ENCODE peak calls at places on chromosomes 5 and 9, in five cellular contexts. M is GM23248, L is astrocyte, I is HCT116, S is mammary epithelial cell. D is an unnamed sample.

GRCh38 chr5:169745441-169746146 is 108.5 kb downstream of the DOCK2 start:
- DNase-seq in M (peak), L (peak), I (no peak), S (peak), D (no peak)

GRCh38 chr9:122001491-122002201 is 91.5 kb downstream of the TTLL11 start:
- DNase-seq in M (peak), L (no peak), I (no peak), S (no peak), D (no peak)

GRCh38 chr9:135403733-135404450 is 75.7 kb upstream of the PPP1R26 start:
- DNase-seq in M (no peak), L (no peak), I (no peak), S (no peak), D (no peak)

GRCh38 chr9:1222511-1222910 is 172.4 kb downstream of the DMRT2 start:
- DNase-seq in M (peak), L (peak), I (no peak), S (no peak), D (no peak)

GRCh38 chr5:54718647-54719046 is 201.1 kb downstream of the SNX18 start:
- DNase-seq in M (peak), L (peak), I (no peak), S (no peak), D (no peak)

GRCh38 chr5:144583493-144584154 is 413.0 kb downstream of the KCTD16 start:
- DNase-seq in M (no peak), L (no peak), I (no peak), S (no peak), D (no peak)

GRCh38 chr9:29214162-29214520 is 1640.9 kb upstream of the C9orf72 start:
- DNase-seq in M (no peak), L (no peak), I (no peak), S (peak), D (no peak)

GRCh38 chr9:22136446-22137140 is 127.5 kb upstream of the CDKN2B start:
- DNase-seq in M (peak), L (peak), I (no peak), S (peak), D (no peak)

GRCh38 chr9:84950879-84951811 is 281.6 kb downstream of the NTRK2 start:
- DNase-seq in M (no peak), L (no peak), I (no peak), S (no peak), D (no peak)

GRCh38 chr9:80143899-80144298 is 572.1 kb downstream of the TLE4 start:
- DNase-seq in M (no peak), L (no peak), I (no peak), S (no peak), D (no peak)

GRCh38 chr5:50966986-50967385 is 300.5 kb downstream of the PARP8 start:
- DNase-seq in M (no peak), L (no peak), I (no peak), S (no peak), D (no peak)

GRCh38 chr5:3606121-3606831 is 10.6 kb downstream of the IRX1 start:
- DNase-seq in M (peak), L (no peak), I (no peak), S (no peak), D (no peak)

GRCh38 chr5:103915081-103915480 is 352.5 kb upstream of the NUDT12 start:
- DNase-seq in M (no peak), L (no peak), I (no peak), S (no peak), D (no peak)

GRCh38 chr9:79222483-79222882 is 349.3 kb upstream of the TLE4 start:
- DNase-seq in M (peak), L (peak), I (no peak), S (no peak), D (no peak)

DNA sequence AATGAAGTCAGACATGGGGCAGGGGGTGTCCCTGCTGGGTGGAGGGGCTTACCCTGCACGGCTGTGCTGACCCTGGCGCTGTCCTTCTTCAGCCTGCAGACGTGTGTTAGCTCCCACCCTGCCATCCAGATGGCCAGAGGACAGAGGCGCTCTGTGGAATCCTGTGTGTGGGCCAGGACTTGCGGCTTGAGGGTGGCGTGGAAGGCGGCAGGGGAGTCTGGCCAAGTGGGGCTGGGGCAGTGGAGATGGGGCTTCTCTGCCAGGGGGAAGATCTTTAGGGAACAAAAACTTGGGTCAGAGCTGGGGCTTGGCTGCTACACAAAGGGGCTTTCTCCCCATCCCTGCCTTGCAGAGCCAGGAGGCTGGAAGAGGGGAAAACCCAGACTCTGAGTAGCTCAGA is 46.5 kb upstream of the SYNPO start:
- DNase-seq in M (no peak), L (peak), I (no peak), S (no peak), D (no peak)
- H3K27ac ChIP-seq in M (no peak), L (no peak), I (no peak), S (no peak), D (no peak)

DNA sequence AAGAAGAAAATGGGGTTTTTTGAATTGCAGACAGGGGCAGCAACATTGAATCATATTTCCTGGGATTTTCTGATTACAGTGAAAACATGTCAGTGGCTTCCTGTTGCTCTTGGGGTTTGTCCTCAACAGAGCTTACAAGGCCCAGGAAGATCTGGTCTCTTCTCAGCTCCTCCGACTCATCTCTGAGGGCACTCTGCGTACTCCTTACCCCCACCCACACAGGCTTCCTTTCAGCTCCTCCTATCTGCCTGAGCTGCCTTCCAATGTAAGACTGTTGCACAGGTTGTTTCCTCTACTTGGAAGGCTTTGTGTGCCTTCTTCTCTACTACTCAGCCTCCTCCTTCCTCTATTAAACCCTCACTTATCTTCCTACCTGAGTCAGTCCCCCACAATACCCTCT is 245.1 kb upstream of the MEF2C start:
- DNase-seq in M (peak), L (no peak), I (no peak), S (peak), D (no peak)
- H3K4me2 ChIP-seq in M (no peak), L (no peak), I (no peak), S (no peak), D (no peak)

GRCh38 chr9:37040508-37041127 is 6.5 kb upstream of the PAX5 start:
- DNase-seq in M (no peak), L (no peak), I (no peak), S (no peak), D (no peak)
- H3K27ac ChIP-seq in M (no peak), L (no peak), I (no peak), S (no peak), D (no peak)

GRCh38 chr5:78501411-78502338 is 141.3 kb downstream of the SCAMP1 start:
- DNase-seq in M (peak), L (peak), I (no peak), S (peak), D (no peak)
- H3K4me2 ChIP-seq in M (peak), L (peak), I (no peak), S (peak), D (peak)

GRCh38 chr5:76794871-76795270 is 24.0 kb upstream of the F2RL1 start:
- DNase-seq in M (peak), L (no peak), I (no peak), S (peak), D (no peak)

GRCh38 chr5:76789991-76790571 is 28.7 kb upstream of the F2RL1 start:
- DNase-seq in M (peak), L (peak), I (no peak), S (no peak), D (no peak)

GRCh38 chr5:76790632-76791290 is 28.1 kb upstream of the F2RL1 start:
- DNase-seq in M (peak), L (peak), I (peak), S (peak), D (no peak)

GRCh38 chr5:76788362-76788761 is 30.5 kb upstream of the F2RL1 start:
- DNase-seq in M (no peak), L (no peak), I (no peak), S (no peak), D (no peak)

DNA sequence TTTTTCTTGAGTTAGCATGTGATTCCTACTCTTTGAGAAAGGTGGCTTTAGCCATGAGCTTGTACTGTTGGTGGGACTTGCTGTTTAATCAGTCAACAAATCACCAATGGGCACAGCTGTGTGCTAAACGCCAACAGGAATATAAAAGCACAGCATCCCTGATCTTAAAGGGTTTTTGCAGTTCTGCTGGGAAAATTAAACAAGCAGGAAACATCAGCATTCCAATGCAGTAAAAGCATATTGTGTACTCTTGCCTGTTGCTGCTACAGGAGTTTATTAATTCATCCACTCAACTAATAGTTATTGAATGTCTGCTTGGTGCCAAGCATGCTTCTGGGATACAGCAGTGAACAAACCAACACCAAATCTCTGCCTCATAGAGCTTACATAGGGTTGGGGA is 27.4 kb upstream of the F2RL1 start:
- DNase-seq in M (peak), L (peak), I (no peak), S (no peak), D (no peak)
- H3K27ac ChIP-seq in M (peak), L (peak), I (peak), S (peak), D (no peak)

GRCh38 chr5:1493413-1493812 is 30.3 kb downstream of the LPCAT1 start:
- DNase-seq in M (no peak), L (no peak), I (no peak), S (no peak), D (no peak)
- H3K4me2 ChIP-seq in M (no peak), L (no peak), I (no peak), S (no peak), D (no peak)

GRCh38 chr9:81656004-81656403 is 33.3 kb downstream of the TLE1 start:
- DNase-seq in M (no peak), L (no peak), I (no peak), S (no peak), D (peak)
- H3K27ac ChIP-seq in M (no peak), L (no peak), I (no peak), S (no peak), D (no peak)